ENCODE peak calls at places on chromosomes 1 and 21, in five cellular contexts. One of them, this sample, is unnamed.

GRCh38 chr1:244552336-244552735 is 91.3 kb downstream of the CATSPERE start:
- DNase-seq in GM12865: no peak
- DNase-seq in H7: no peak
- DNase-seq in T1000: no peak
- DNase-seq in WERI-Rb-1: no peak
- DNase-seq in this sample: no peak

GRCh38 chr1:187185389-187185788 is 356.6 kb downstream of the PLA2G4A start:
- DNase-seq in T1000: no peak
- DNase-seq in GM12865: peak
- DNase-seq in H7: peak
- DNase-seq in WERI-Rb-1: no peak
- DNase-seq in this sample: no peak

GRCh38 chr21:17780539-17780938 is 38.6 kb downstream of the C21orf91 start:
- DNase-seq in WERI-Rb-1: no peak
- DNase-seq in T1000: no peak
- DNase-seq in H7: no peak
- DNase-seq in GM12865: peak
- DNase-seq in this sample: no peak

GRCh38 chr1:94883688-94884087 is 43.2 kb downstream of the CNN3 start:
- DNase-seq in WERI-Rb-1: no peak
- DNase-seq in T1000: no peak
- DNase-seq in GM12865: peak
- DNase-seq in H7: no peak
- DNase-seq in this sample: no peak

GRCh38 chr1:185704181-185704580 is 30.0 kb upstream of the HMCN1 start:
- DNase-seq in T1000: no peak
- DNase-seq in GM12865: no peak
- DNase-seq in H7: no peak
- DNase-seq in WERI-Rb-1: no peak
- DNase-seq in this sample: no peak

GRCh38 chr1:24996456-24996855 is 66.4 kb upstream of the RUNX3 start:
- DNase-seq in H7: no peak
- DNase-seq in T1000: no peak
- DNase-seq in GM12865: no peak
- DNase-seq in WERI-Rb-1: no peak
- DNase-seq in this sample: no peak

GRCh38 chr1:40592107-40592773 is 60.8 kb downstream of the ZNF684 start:
- DNase-seq in T1000: no peak
- DNase-seq in GM12865: peak
- DNase-seq in WERI-Rb-1: no peak
- DNase-seq in H7: no peak
- DNase-seq in this sample: no peak

GRCh38 chr1:207806531-207807394 is 54.9 kb downstream of the CD46 start:
- DNase-seq in T1000: no peak
- DNase-seq in H7: peak
- DNase-seq in WERI-Rb-1: peak
- DNase-seq in GM12865: no peak
- DNase-seq in this sample: no peak

GRCh38 chr1:175894543-175894942 is 151.1 kb upstream of the TNR start:
- DNase-seq in GM12865: no peak
- DNase-seq in WERI-Rb-1: no peak
- DNase-seq in H7: no peak
- DNase-seq in T1000: no peak
- DNase-seq in this sample: no peak

GRCh38 chr1:18326171-18326950 is 154.4 kb upstream of the KLHDC7A start:
- DNase-seq in GM12865: no peak
- DNase-seq in WERI-Rb-1: no peak
- DNase-seq in T1000: no peak
- DNase-seq in H7: no peak
- DNase-seq in this sample: no peak